ENCODE peak calls at places on chromosomes 1 and 21, in nine cellular contexts. O, Q, Z, D, P, Y, R, F and G are unnamed samples.

GRCh38 chr21:31397515-31397926 is 53.5 kb upstream of the TIAM1 start:
- DNase-seq in O (no peak), Q (no peak), Z (no peak), D (no peak), P (no peak), Y (peak), R (no peak), F (no peak), G (no peak)

GRCh38 chr1:167714851-167715652 is 6.7 kb upstream of the MPZL1 start:
- DNase-seq in O (peak), Q (peak), Z (peak), D (peak), P (peak), Y (peak), R (peak), F (peak), G (peak)

GRCh38 chr1:29900086-29900485 is 663.8 kb downstream of the PTPRU start:
- DNase-seq in O (no peak), Q (no peak), Z (no peak), D (no peak), P (no peak), Y (peak), R (no peak), F (no peak), G (no peak)

GRCh38 chr1:225866061-225866844 is 15.9 kb downstream of the TMEM63A start:
- DNase-seq in O (no peak), Q (no peak), Z (peak), D (no peak), P (no peak), Y (no peak), R (no peak), F (no peak), G (peak)

GRCh38 chr1:67711850-67712202 is 26.8 kb downstream of the GADD45A start:
- DNase-seq in O (no peak), Q (no peak), Z (no peak), D (no peak), P (no peak), Y (no peak), R (no peak), F (no peak), G (no peak)

GRCh38 chr21:14901482-14901958 is 163.3 kb downstream of the NRIP1 start:
- DNase-seq in O (no peak), Q (no peak), Z (peak), D (peak), P (no peak), Y (no peak), R (no peak), F (no peak), G (no peak)

GRCh38 chr1:44884746-44885145 is 41.7 kb upstream of the PTCH2 start:
- DNase-seq in O (no peak), Q (no peak), Z (no peak), D (no peak), P (no peak), Y (peak), R (no peak), F (no peak), G (no peak)

GRCh38 chr1:85577421-85578320 is 2.9 kb upstream of the CCN1 start:
- DNase-seq in O (no peak), Q (peak), Z (no peak), D (peak), P (peak), Y (no peak), R (no peak), F (peak), G (no peak)

GRCh38 chr1:30527511-30528140 is 195.8 kb downstream of the MATN1 start:
- DNase-seq in O (no peak), Q (no peak), Z (peak), D (no peak), P (no peak), Y (no peak), R (no peak), F (no peak), G (no peak)

GRCh38 chr21:45930792-45931191 is 50.8 kb upstream of the COL6A1 start:
- DNase-seq in O (no peak), Q (no peak), Z (no peak), D (no peak), P (no peak), Y (no peak), R (no peak), F (no peak), G (no peak)

GRCh38 chr1:119718969-119719368 is 7.2 kb downstream of the PHGDH start:
- DNase-seq in O (no peak), Q (no peak), Z (no peak), D (no peak), P (no peak), Y (no peak), R (no peak), F (no peak), G (no peak)

GRCh38 chr1:151972533-151973270 is 21.0 kb downstream of the S100A10 start:
- DNase-seq in O (no peak), Q (peak), Z (peak), D (no peak), P (peak), Y (peak), R (no peak), F (peak), G (no peak)

GRCh38 chr1:95685091-95685490 is 451.1 kb downstream of the RWDD3 start:
- DNase-seq in O (no peak), Q (no peak), Z (no peak), D (no peak), P (no peak), Y (peak), R (no peak), F (no peak), G (no peak)

GRCh38 chr21:36087362-36088138 is 17.7 kb downstream of the CBR1 start:
- DNase-seq in O (no peak), Q (no peak), Z (peak), D (no peak), P (no peak), Y (no peak), R (no peak), F (peak), G (no peak)

GRCh38 chr1:226201029-226201593 is 14.6 kb upstream of the ACBD3 start:
- DNase-seq in O (no peak), Q (no peak), Z (peak), D (no peak), P (no peak), Y (no peak), R (no peak), F (peak), G (no peak)

GRCh38 chr1:93338426-93338825 is 7.3 kb upstream of the DR1 start:
- DNase-seq in O (no peak), Q (peak), Z (peak), D (no peak), P (peak), Y (no peak), R (no peak), F (no peak), G (no peak)

GRCh38 chr1:171446396-171446795 is 38.9 kb upstream of the PRRC2C start:
- DNase-seq in O (no peak), Q (no peak), Z (no peak), D (no peak), P (peak), Y (no peak), R (no peak), F (no peak), G (no peak)

GRCh38 chr1:182301026-182301436 is 90.6 kb downstream of the GLUL start:
- DNase-seq in O (no peak), Q (no peak), Z (no peak), D (no peak), P (no peak), Y (no peak), R (no peak), F (no peak), G (no peak)

GRCh38 chr1:41917835-41918449 is 780 bp downstream of the HIVEP3 start:
- DNase-seq in O (peak), Q (no peak), Z (peak), D (peak), P (no peak), Y (peak), R (no peak), F (peak), G (peak)